ENCODE peak calls at places on chromosomes 2 and 18, in ten cellular contexts. C is adrenal gland; F is pancreas; X is GM23338; Y is K562; L is CD4-positive, CD25-positive, alpha-beta regulatory T cell; W is body of pancreas; I is CD4-positive, alpha-beta memory T cell; Q is psoas muscle; J is right cardiac atrium. O is an unnamed sample. For H3K4me1, the result is how much of the 10 kb centered on the place peaks cover.

GRCh38 chr18:73670046-73670445 is 477.6 kb downstream of the FBXO15 start:
- DNase-seq in C (no peak), X (no peak), L (no peak), Y (no peak), Q (no peak), I (no peak), F (no peak), J (no peak), W (no peak), O (no peak)

GRCh38 chr2:85695691-85696668 is 1.8 kb downstream of the GNLY start:
- DNase-seq in Y (no peak), Q (no peak), W (no peak), C (no peak), F (no peak), L (no peak), J (no peak), X (no peak), I (no peak), O (no peak)

GRCh38 chr2:214320211-214320610 is 90.6 kb upstream of the VWC2L start:
- DNase-seq in F (no peak), X (no peak), C (no peak), W (no peak), J (no peak), Y (no peak), Q (no peak), L (no peak), I (no peak), O (no peak)

GRCh38 chr18:37805773-37806380 is 240.3 kb upstream of the CELF4 start:
- DNase-seq in J (peak), Y (no peak), F (no peak), L (no peak), I (no peak), X (no peak), C (no peak), Q (no peak), W (no peak), O (no peak)

GRCh38 chr2:134249755-134250154 is 4.1 kb upstream of the MGAT5 start:
- DNase-seq in W (no peak), I (peak), Q (no peak), L (no peak), Y (no peak), F (no peak), C (no peak), J (no peak), X (no peak), O (no peak)

GRCh38 chr18:79786781-79787526 is 10.8 kb upstream of the KCNG2 start:
- DNase-seq in W (no peak), X (no peak), Q (peak), F (no peak), Y (no peak), L (no peak), C (no peak), J (no peak), I (no peak), O (no peak)

GRCh38 chr18:32460046-32460785 is 10.5 kb downstream of the GAREM1 start:
- DNase-seq in W (no peak), I (no peak), C (no peak), Q (no peak), Y (no peak), J (no peak), X (no peak), L (no peak), F (no peak), O (no peak)

GRCh38 chr18:62435435-62436031 is 87.3 kb upstream of the ZCCHC2 start:
- DNase-seq in W (no peak), C (no peak), J (no peak), X (no peak), Q (no peak), F (no peak), I (no peak), L (no peak), Y (no peak), O (no peak)

GRCh38 chr2:36785179-36785795 is 88.8 kb downstream of the VIT start:
- DNase-seq in I (peak), L (peak), C (peak), X (peak), F (peak), W (peak), J (peak), Q (peak), Y (peak), O (no peak)

GRCh38 chr2:61536086-61536722 is 2.0 kb downstream of the XPO1 start:
- DNase-seq in F (no peak), X (no peak), Y (peak), I (no peak), J (no peak), W (no peak), L (no peak), C (no peak), Q (no peak), O (no peak)

GRCh38 chr18:74497308-74497640 is 1.1 kb downstream of the CNDP2 start:
- DNase-seq in F (no peak), Y (no peak), I (no peak), C (no peak), X (no peak), Q (no peak), W (no peak), J (no peak), L (no peak), O (no peak)

GRCh38 chr18:59612461-59612860 is 84.8 kb downstream of the CCBE1 start:
- DNase-seq in Q (no peak), L (no peak), X (peak), F (no peak), J (no peak), C (no peak), W (no peak), I (no peak), Y (no peak), O (no peak)

GRCh38 chr2:216909541-216910175 is 49.8 kb upstream of the TNP1 start:
- DNase-seq in Y (no peak), W (no peak), J (no peak), C (no peak), L (no peak), I (no peak), Q (no peak), F (no peak), X (no peak), O (no peak)

GRCh38 chr2:32946314-32947075 is at the start of gene LTBP1:
- DNase-seq in Q (peak), I (peak), Y (peak), C (peak), L (peak), J (peak), W (peak), X (peak), F (peak), O (peak)

GRCh38 chr2:97761192-97761591 is 47.8 kb downstream of the ZAP70 start:
- DNase-seq in L (peak), F (no peak), J (peak), X (no peak), Y (no peak), Q (no peak), I (peak), W (no peak), C (no peak), O (no peak)

GRCh38 chr2:65142515-65142914 is 12.6 kb upstream of the RAB1A start:
- DNase-seq in L (no peak), Q (no peak), C (no peak), Y (no peak), F (no peak), W (no peak), X (no peak), I (no peak), J (no peak), O (no peak)

GRCh38 chr2:240876475-240877251 is 8.0 kb downstream of the AGXT start:
- DNase-seq in W (peak), Y (no peak), C (no peak), J (peak), X (no peak), L (no peak), I (no peak), F (no peak), Q (no peak), O (peak)

GRCh38 chr2:148525130-148525529 is 119.4 kb upstream of the EPC2 start:
- DNase-seq in I (no peak), C (no peak), X (no peak), L (no peak), Q (no peak), W (no peak), F (no peak), Y (no peak), J (no peak), O (no peak)

GRCh38 chr2:9762941-9763340 is 80.3 kb upstream of the TAF1B start:
- DNase-seq in F (no peak), L (no peak), Q (no peak), I (no peak), X (no peak), C (no peak), J (no peak), W (no peak), Y (no peak), O (no peak)
- H3K4me1 ChIP-seq in F (under half), L (under half), Q (under half), I (under half), X (under half), C (under half), J (under half), W (under half), Y (under half), O (half or more)

GRCh38 chr18:69948919-69949537 is 1.4 kb upstream of the CD226 start:
- DNase-seq in W (no peak), C (no peak), F (no peak), X (peak), I (no peak), Y (peak), J (peak), Q (no peak), L (no peak), O (peak)
- H3K4me3 ChIP-seq in W (no peak), C (no peak), F (no peak), X (no peak), I (no peak), Y (no peak), J (peak), Q (no peak), L (peak), O (peak)

GRCh38 chr2:38092196-38092902 is 16.4 kb upstream of the CYP1B1 start:
- DNase-seq in J (peak), Q (peak), X (no peak), Y (no peak), F (no peak), L (no peak), I (no peak), W (no peak), C (no peak), O (peak)
- H3K4me1 ChIP-seq in J (under half), Q (under half), X (half or more), Y (under half), F (under half), L (under half), I (under half), W (under half), C (under half), O (under half)

DNA sequence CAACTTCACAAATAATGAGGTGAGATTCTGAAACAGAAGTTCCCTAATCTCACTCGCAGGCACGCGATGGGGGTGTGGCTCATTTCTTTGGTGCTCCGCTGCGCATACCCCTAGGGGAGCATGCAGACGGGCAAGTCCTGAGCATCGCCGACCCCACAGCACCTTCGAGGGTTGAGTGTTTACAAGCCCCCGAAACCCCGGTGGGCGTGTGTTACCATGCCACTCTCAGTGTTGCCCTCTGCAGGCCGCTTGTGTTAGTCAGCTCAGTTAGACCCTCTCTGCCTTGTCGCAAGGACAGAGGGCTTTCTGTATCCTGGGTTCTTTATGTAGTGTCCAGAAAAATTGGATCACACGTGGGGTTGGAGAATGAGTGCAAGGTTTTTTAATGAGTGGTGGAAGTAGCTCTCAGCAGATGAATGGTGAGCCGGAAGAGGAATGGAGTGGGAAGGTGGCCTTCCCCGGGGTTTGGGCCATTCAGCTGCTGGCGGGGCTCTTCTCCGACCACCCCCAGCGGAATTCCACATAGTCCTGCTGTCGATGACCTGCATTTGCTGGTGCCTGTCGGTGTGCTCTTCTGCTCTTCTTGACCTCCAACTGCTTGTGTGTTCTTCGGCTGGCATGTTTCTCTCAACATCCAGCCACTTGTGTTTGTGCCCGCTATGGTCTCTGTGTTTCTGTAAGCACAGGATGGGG is 191.3 kb downstream of the RPRM start:
- DNase-seq in I (no peak), W (no peak), Q (no peak), F (no peak), C (no peak), X (peak), Y (peak), L (no peak), J (no peak), O (no peak)
- H3K4me3 ChIP-seq in I (no peak), W (no peak), Q (no peak), F (no peak), C (no peak), X (no peak), Y (no peak), L (no peak), J (no peak), O (no peak)

DNA sequence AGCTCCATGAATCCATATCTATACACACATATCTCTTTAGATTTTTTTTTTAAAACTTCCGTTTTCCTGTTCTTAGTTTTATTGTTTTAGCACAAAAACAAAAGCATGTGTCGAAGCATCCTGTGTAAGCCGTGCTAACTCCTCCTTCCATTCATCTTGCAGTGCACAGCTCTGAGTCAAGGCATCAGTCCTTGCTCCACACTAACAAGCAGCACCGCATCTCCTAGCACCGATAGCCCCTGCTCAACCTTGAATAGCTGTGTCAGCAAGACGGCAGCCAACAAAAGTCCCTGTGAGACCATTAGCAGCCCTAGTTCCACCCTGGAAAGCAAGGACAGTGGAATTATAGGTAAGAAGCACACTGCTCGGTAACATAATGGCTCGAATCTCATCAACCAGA is 136.3 kb downstream of the WDSUB1 start:
- DNase-seq in L (no peak), Q (no peak), I (no peak), W (no peak), X (no peak), J (no peak), F (no peak), Y (no peak), C (peak), O (no peak)
- H3K4me1 ChIP-seq in L (under half), Q (under half), I (under half), W (half or more), X (under half), J (under half), F (half or more), Y (under half), C (under half), O (half or more)

GRCh38 chr18:26977791-26978190 is 112.3 kb upstream of the AQP4 start:
- DNase-seq in F (no peak), C (no peak), Q (no peak), I (no peak), W (no peak), L (no peak), X (no peak), Y (no peak), J (no peak), O (no peak)
- H3K4me3 ChIP-seq in F (no peak), C (no peak), Q (no peak), I (no peak), W (no peak), L (no peak), X (no peak), Y (no peak), J (no peak), O (no peak)